ENCODE peak calls at places on chromosomes 6 and 20, in four cellular contexts. O, N, H and Y are unnamed samples.
A peak's percentile ranks its signal among the peaks of the same experiment; 100 is the strongest.

GRCh38 chr20:64041781-64042771 is 6.1 kb downstream of the C20orf204 start:
- DNase-seq in H (no peak), N (no peak), O (no peak), Y (no peak)

GRCh38 chr6:53604623-53605190 is 59.8 kb upstream of the GCLC start:
- DNase-seq in O (no peak), N (no peak), H (no peak), Y (no peak)

GRCh38 chr20:63856111-63856511 is 5.2 kb upstream of the ABHD16B start:
- DNase-seq in N (peak; percentile 72), O (no peak), H (no peak), Y (no peak)

GRCh38 chr20:59291740-59292139 is 8.7 kb upstream of the EDN3 start:
- DNase-seq in N (no peak), O (no peak), H (no peak), Y (no peak)

GRCh38 chr20:61482901-61483300 is 230.8 kb downstream of the CDH4 start:
- DNase-seq in O (no peak), N (no peak), H (no peak), Y (no peak)

GRCh38 chr6:71066153-71066552 is 109.3 kb upstream of the B3GAT2 start:
- DNase-seq in N (no peak), O (no peak), H (no peak), Y (no peak)

GRCh38 chr6:145829950-145830349 is 15.4 kb upstream of the FBXO30 start:
- DNase-seq in N (no peak), H (no peak), O (no peak), Y (no peak)

GRCh38 chr6:141753180-141753579 is 379.5 kb upstream of the GJE1 start:
- DNase-seq in H (no peak), O (no peak), N (no peak), Y (no peak)

GRCh38 chr6:56866917-56867522 is 87.9 kb upstream of the BEND6 start:
- DNase-seq in H (no peak), O (peak; percentile 29), N (no peak), Y (no peak)

GRCh38 chr6:28537065-28537464 is 11.4 kb downstream of the GPX5 start:
- DNase-seq in O (peak; percentile 45), H (no peak), N (peak; percentile 70), Y (no peak)

GRCh38 chr6:35457907-35458306 is 5.8 kb downstream of the FANCE start:
- DNase-seq in N (peak; percentile 50), H (no peak), O (no peak), Y (no peak)

GRCh38 chr20:4384961-4385360 is 336.7 kb upstream of the PRND start:
- DNase-seq in N (no peak), H (no peak), O (no peak), Y (no peak)

GRCh38 chr6:146295695-146296094 is 247.9 kb upstream of the RAB32 start:
- DNase-seq in N (no peak), O (no peak), H (no peak), Y (no peak)

GRCh38 chr20:32574296-32575226 is 10.6 kb downstream of the NOL4L start:
- DNase-seq in N (peak; percentile 82), H (peak; percentile 33), O (peak; percentile 91), Y (peak; percentile 60)

GRCh38 chr6:158142789-158143188 is 25.3 kb downstream of the SERAC1 start:
- DNase-seq in H (no peak), O (peak; percentile 49), N (no peak), Y (no peak)

GRCh38 chr6:71228461-71229041 is 60.1 kb upstream of the OGFRL1 start:
- DNase-seq in H (no peak), O (no peak), N (no peak), Y (no peak)

GRCh38 chr20:23151008-23151703 is 65.0 kb upstream of the CD93 start:
- DNase-seq in H (no peak), O (no peak), N (peak; percentile 61), Y (no peak)

GRCh38 chr6:27517928-27518787 is 45.3 kb upstream of the ZNF184 start:
- DNase-seq in O (no peak), N (no peak), H (no peak), Y (no peak)

GRCh38 chr20:37209661-37210314 is 30.4 kb upstream of the MROH8 start:
- DNase-seq in O (no peak), H (no peak), N (peak; percentile 11), Y (no peak)

GRCh38 chr6:152338335-152339125 is 298.6 kb downstream of the SYNE1 start:
- DNase-seq in H (peak; percentile 30), N (peak; percentile 83), O (peak; percentile 39), Y (peak; percentile 22)

GRCh38 chr20:19889011-19889953 is 127.9 kb upstream of the NAA20 start:
- DNase-seq in H (no peak), N (no peak), O (peak; percentile 63), Y (no peak)

GRCh38 chr6:138485586-138486248 is 13.6 kb downstream of the NHSL1 start:
- DNase-seq in H (no peak), O (no peak), N (peak; percentile 66), Y (no peak)

GRCh38 chr6:18551228-18551627 is 164.1 kb downstream of the RNF144B start:
- DNase-seq in H (no peak), O (peak; percentile 86), N (no peak), Y (no peak)

GRCh38 chr6:159953091-159953581 is 15.7 kb upstream of the IGF2R start:
- DNase-seq in O (no peak), N (no peak), H (no peak), Y (no peak)